ENCODE peak calls at places on chromosome 11, in four cellular contexts. One of them, this sample, is unnamed. For H3K27me3, the result is how much of the 10 kb centered on the place peaks cover.

GRCh38 chr11:57787920-57788716 is 26.5 kb downstream of the CTNND1 start:
- DNase-seq in H1: no peak
- DNase-seq in neural progenitor cell: peak
- DNase-seq in GM23338: peak
- DNase-seq in this sample: no peak

GRCh38 chr11:63999349-64000025 is 13.2 kb downstream of the OTUB1 start:
- DNase-seq in H1: peak
- DNase-seq in GM23338: peak
- DNase-seq in neural progenitor cell: peak
- DNase-seq in this sample: peak

GRCh38 chr11:105609341-105609781 is 512 bp upstream of the GRIA4 start:
- DNase-seq in neural progenitor cell: peak
- DNase-seq in GM23338: peak
- DNase-seq in H1: no peak
- DNase-seq in this sample: no peak

GRCh38 chr11:65169164-65169641 is 830 bp upstream of the SPDYC start:
- DNase-seq in neural progenitor cell: no peak
- DNase-seq in H1: no peak
- DNase-seq in GM23338: no peak
- DNase-seq in this sample: no peak

GRCh38 chr11:9459573-9460321 is 1.1 kb upstream of the ZNF143 start:
- DNase-seq in H1: no peak
- DNase-seq in neural progenitor cell: no peak
- DNase-seq in GM23338: peak
- DNase-seq in this sample: peak

GRCh38 chr11:2768471-2769408 is 68.9 kb upstream of the KCNQ1OT1 start:
- DNase-seq in neural progenitor cell: no peak
- DNase-seq in H1: no peak
- DNase-seq in GM23338: no peak
- DNase-seq in this sample: peak

GRCh38 chr11:3135491-3136440 is 29.3 kb downstream of the OSBPL5 start:
- DNase-seq in GM23338: peak
- DNase-seq in H1: no peak
- DNase-seq in neural progenitor cell: peak
- DNase-seq in this sample: peak

GRCh38 chr11:61090092-61090491 is 12.2 kb upstream of the CD5 start:
- DNase-seq in neural progenitor cell: no peak
- DNase-seq in GM23338: no peak
- DNase-seq in H1: no peak
- DNase-seq in this sample: no peak

GRCh38 chr11:117457031-117457785 is 129.6 kb downstream of the CEP164 start:
- DNase-seq in neural progenitor cell: no peak
- DNase-seq in H1: no peak
- DNase-seq in GM23338: no peak
- DNase-seq in this sample: no peak

GRCh38 chr11:130473795-130474377 is 25.4 kb downstream of the ADAMTS15 start:
- DNase-seq in neural progenitor cell: no peak
- DNase-seq in GM23338: no peak
- DNase-seq in H1: no peak
- DNase-seq in this sample: peak

GRCh38 chr11:95279921-95280861 is 49.2 kb upstream of the SESN3 start:
- DNase-seq in GM23338: peak
- DNase-seq in neural progenitor cell: no peak
- DNase-seq in H1: peak
- DNase-seq in this sample: no peak

GRCh38 chr11:61369372-61370348 is 7.5 kb downstream of the TMEM138 start:
- DNase-seq in neural progenitor cell: no peak
- DNase-seq in H1: no peak
- DNase-seq in GM23338: no peak
- DNase-seq in this sample: peak

GRCh38 chr11:131300304-131300703 is 70.1 kb upstream of the NTM start:
- DNase-seq in GM23338: no peak
- DNase-seq in neural progenitor cell: no peak
- DNase-seq in H1: no peak
- DNase-seq in this sample: no peak

GRCh38 chr11:130847517-130847916 is 68.8 kb downstream of the SNX19 start:
- DNase-seq in GM23338: no peak
- DNase-seq in neural progenitor cell: no peak
- DNase-seq in H1: no peak
- DNase-seq in this sample: peak

GRCh38 chr11:120674537-120674936 is 163.0 kb downstream of the GRIK4 start:
- DNase-seq in H1: no peak
- DNase-seq in GM23338: no peak
- DNase-seq in neural progenitor cell: no peak
- DNase-seq in this sample: no peak

GRCh38 chr11:8023831-8024555 is 36.9 kb downstream of the EIF3F start:
- DNase-seq in H1: no peak
- DNase-seq in GM23338: no peak
- DNase-seq in neural progenitor cell: no peak
- DNase-seq in this sample: no peak

GRCh38 chr11:74570266-74571061 is 21.9 kb upstream of the POLD3 start:
- DNase-seq in GM23338: peak
- DNase-seq in H1: no peak
- DNase-seq in neural progenitor cell: peak
- DNase-seq in this sample: peak

GRCh38 chr11:128616158-128616557 is 28.8 kb upstream of the ETS1 start:
- DNase-seq in neural progenitor cell: no peak
- DNase-seq in H1: no peak
- DNase-seq in GM23338: no peak
- DNase-seq in this sample: no peak

GRCh38 chr11:7437706-7438105 is 47.6 kb upstream of the OLFML1 start:
- DNase-seq in neural progenitor cell: no peak
- DNase-seq in H1: no peak
- DNase-seq in GM23338: no peak
- DNase-seq in this sample: no peak

GRCh38 chr11:94473177-94473799 is 20.4 kb downstream of the MRE11 start:
- DNase-seq in H1: no peak
- DNase-seq in GM23338: peak
- DNase-seq in neural progenitor cell: no peak
- DNase-seq in this sample: no peak

GRCh38 chr11:121889168-121889567 is 226.8 kb downstream of the BLID start:
- DNase-seq in neural progenitor cell: no peak
- DNase-seq in GM23338: no peak
- DNase-seq in H1: no peak
- DNase-seq in this sample: no peak

GRCh38 chr11:126113515-126113957 is 50.9 kb upstream of the CDON start:
- DNase-seq in H1: no peak
- DNase-seq in neural progenitor cell: peak
- DNase-seq in GM23338: no peak
- DNase-seq in this sample: peak

GRCh38 chr11:44750440-44751005 is 23.8 kb downstream of the TSPAN18 start:
- DNase-seq in neural progenitor cell: no peak
- DNase-seq in GM23338: no peak
- DNase-seq in H1: no peak
- DNase-seq in this sample: no peak

GRCh38 chr11:106242723-106243405 is 165.4 kb downstream of the AASDHPPT start:
- DNase-seq in neural progenitor cell: no peak
- DNase-seq in H1: no peak
- DNase-seq in GM23338: no peak
- DNase-seq in this sample: no peak

GRCh38 chr11:32427935-32428664 is 7.2 kb downstream of the WT1 start:
- DNase-seq in H1: no peak
- DNase-seq in GM23338: peak
- DNase-seq in neural progenitor cell: peak
- DNase-seq in this sample: peak

GRCh38 chr11:128632151-128632791 is 44.9 kb upstream of the ETS1 start:
- DNase-seq in H1: no peak
- DNase-seq in GM23338: peak
- DNase-seq in neural progenitor cell: peak
- DNase-seq in this sample: peak

GRCh38 chr11:133467686-133468085 is 64.6 kb downstream of the OPCML start:
- DNase-seq in H1: no peak
- DNase-seq in GM23338: no peak
- DNase-seq in neural progenitor cell: no peak
- DNase-seq in this sample: peak

GRCh38 chr11:130371004-130371590 is 56.4 kb upstream of the ZBTB44 start:
- DNase-seq in neural progenitor cell: no peak
- DNase-seq in H1: no peak
- DNase-seq in GM23338: peak
- DNase-seq in this sample: no peak

GRCh38 chr11:111726301-111726713 is 39.9 kb downstream of the PPP2R1B start:
- DNase-seq in neural progenitor cell: no peak
- DNase-seq in GM23338: no peak
- DNase-seq in H1: no peak
- DNase-seq in this sample: no peak

GRCh38 chr11:126459691-126460404 is 104.4 kb downstream of the ST3GAL4 start:
- DNase-seq in neural progenitor cell: no peak
- DNase-seq in H1: no peak
- DNase-seq in GM23338: no peak
- DNase-seq in this sample: peak

GRCh38 chr11:91248199-91248807 is 976.3 kb upstream of the FAT3 start:
- DNase-seq in neural progenitor cell: peak
- DNase-seq in GM23338: peak
- DNase-seq in H1: no peak
- DNase-seq in this sample: no peak

GRCh38 chr11:77617892-77618291 is 19.7 kb downstream of the CLNS1A start:
- DNase-seq in neural progenitor cell: no peak
- DNase-seq in H1: no peak
- DNase-seq in GM23338: no peak
- DNase-seq in this sample: no peak

GRCh38 chr11:67099841-67100324 is 19.2 kb upstream of the KDM2A start:
- DNase-seq in GM23338: no peak
- DNase-seq in neural progenitor cell: no peak
- DNase-seq in H1: no peak
- DNase-seq in this sample: peak

GRCh38 chr11:13276454-13276851 is 1.1 kb upstream of the BMAL1 start:
- DNase-seq in GM23338: no peak
- DNase-seq in H1: no peak
- DNase-seq in neural progenitor cell: no peak
- DNase-seq in this sample: no peak

GRCh38 chr11:13269775-13270174 is 7.8 kb upstream of the BMAL1 start:
- DNase-seq in neural progenitor cell: no peak
- DNase-seq in H1: no peak
- DNase-seq in GM23338: no peak
- DNase-seq in this sample: no peak

GRCh38 chr11:13268791-13269190 is 8.8 kb upstream of the BMAL1 start:
- DNase-seq in neural progenitor cell: no peak
- DNase-seq in H1: no peak
- DNase-seq in GM23338: no peak
- DNase-seq in this sample: no peak

GRCh38 chr11:13276852-13277718 is 505 bp upstream of the BMAL1 start:
- DNase-seq in H1: peak
- DNase-seq in GM23338: peak
- DNase-seq in neural progenitor cell: peak
- DNase-seq in this sample: peak

GRCh38 chr11:13271060-13271693 is 6.4 kb upstream of the BMAL1 start:
- DNase-seq in neural progenitor cell: no peak
- DNase-seq in GM23338: no peak
- DNase-seq in H1: no peak
- DNase-seq in this sample: no peak
- H3K27me3 ChIP-seq in neural progenitor cell: half or more
- H3K27me3 ChIP-seq in GM23338: under half
- H3K27me3 ChIP-seq in H1: under half
- H3K27me3 ChIP-seq in this sample: under half

DNA sequence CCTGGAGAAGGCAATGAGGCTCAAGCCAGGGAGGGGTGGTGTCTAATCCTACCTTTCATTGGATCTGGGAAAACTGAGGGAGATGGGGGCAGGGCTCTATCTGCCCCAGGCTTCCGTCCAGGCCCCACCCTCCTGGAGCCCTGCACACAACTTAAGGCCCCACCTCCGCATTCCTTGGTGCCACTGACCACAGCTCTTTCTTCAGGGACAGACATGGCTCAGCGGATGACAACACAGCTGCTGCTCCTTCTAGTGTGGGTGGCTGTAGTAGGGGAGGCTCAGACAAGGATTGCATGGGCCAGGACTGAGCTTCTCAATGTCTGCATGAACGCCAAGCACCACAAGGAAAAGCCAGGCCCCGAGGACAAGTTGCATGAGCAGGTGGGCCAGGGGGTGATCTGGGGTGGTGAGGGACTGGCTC is at the start of gene FOLR1:
- DNase-seq in H1: no peak
- DNase-seq in GM23338: peak
- DNase-seq in neural progenitor cell: peak
- DNase-seq in this sample: peak
- H2AFZ ChIP-seq in H1: peak
- H2AFZ ChIP-seq in GM23338: peak
- H2AFZ ChIP-seq in neural progenitor cell: peak
- H2AFZ ChIP-seq in this sample: peak

DNA sequence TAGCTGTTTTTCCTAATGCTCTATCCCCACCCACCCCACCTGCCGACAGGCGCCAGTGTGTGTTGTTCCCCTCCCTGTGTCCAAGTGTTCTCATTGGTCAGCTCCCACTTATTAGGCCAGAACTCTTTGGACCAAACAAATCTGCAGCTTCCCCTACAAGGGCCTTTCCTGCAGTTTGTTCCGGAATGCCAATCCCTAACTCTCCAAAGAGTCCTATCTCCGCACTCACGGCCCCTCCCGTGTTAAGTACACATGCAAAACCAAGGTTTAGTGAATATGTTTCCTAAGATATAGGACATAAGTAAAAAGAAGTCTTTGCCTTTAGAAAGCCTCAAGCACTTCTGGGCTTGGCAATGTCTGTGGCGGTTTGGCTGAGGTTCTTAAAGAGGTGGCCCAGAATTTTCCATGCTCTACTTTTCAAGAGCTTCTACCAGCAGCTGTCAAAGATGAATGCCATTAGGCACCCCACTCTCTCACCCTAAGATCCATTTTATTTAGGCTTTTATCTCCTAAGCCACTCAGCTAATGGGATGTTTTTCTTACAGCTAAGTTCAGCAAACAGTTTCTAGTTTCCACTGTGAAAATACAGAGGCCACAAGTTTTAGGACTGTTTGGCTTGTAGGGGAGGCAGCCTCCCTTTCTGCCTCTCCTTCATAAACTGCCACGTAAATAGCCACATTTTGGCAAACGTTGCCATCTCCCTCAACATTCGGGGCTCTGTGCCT is 1.6 kb downstream of the CD59 start:
- DNase-seq in GM23338: no peak
- DNase-seq in H1: no peak
- DNase-seq in neural progenitor cell: no peak
- DNase-seq in this sample: no peak
- H3K27ac ChIP-seq in GM23338: no peak
- H3K27ac ChIP-seq in H1: no peak
- H3K27ac ChIP-seq in neural progenitor cell: no peak
- H3K27ac ChIP-seq in this sample: peak

GRCh38 chr11:43614214-43614613 is 66.3 kb upstream of the HSD17B12 start:
- DNase-seq in neural progenitor cell: no peak
- DNase-seq in GM23338: no peak
- DNase-seq in H1: no peak
- DNase-seq in this sample: no peak
- H3K27me3 ChIP-seq in neural progenitor cell: under half
- H3K27me3 ChIP-seq in GM23338: under half
- H3K27me3 ChIP-seq in H1: under half
- H3K27me3 ChIP-seq in this sample: under half

GRCh38 chr11:124194696-124195418 is 11.7 kb downstream of the OR10D3 start:
- DNase-seq in neural progenitor cell: peak
- DNase-seq in GM23338: peak
- DNase-seq in H1: no peak
- DNase-seq in this sample: peak
- H2AFZ ChIP-seq in neural progenitor cell: peak
- H2AFZ ChIP-seq in GM23338: peak
- H2AFZ ChIP-seq in H1: peak
- H2AFZ ChIP-seq in this sample: no peak

This sample was measured in osteoblast.